ENCODE peak calls at places on chromosomes 11 and 22, in seven cellular contexts. One of them, this sample, is unnamed.
A peak's percentile ranks its signal among the peaks of the same experiment; 100 is the strongest.

GRCh38 chr22:39253427-39254070 is 8.8 kb upstream of the PDGFB start:
- DNase-seq in stimulated activated CD4-positive, alpha-beta T cell treated with anti-CD3 and anti-CD28 coated beads, Interleukin-4, amount 100 ng/mL, for 4 hours: no peak
- DNase-seq in hypothalamus: no peak
- DNase-seq in NCI-H2171 treated with DMSO at 0.1 percent for 48 hours: peak; percentile 69
- DNase-seq in ureter: peak; percentile 68
- DNase-seq in hepatocyte: peak; percentile 88
- DNase-seq in fibroblast of the conjunctiva: peak; percentile 39
- DNase-seq in this sample: peak; percentile 76

GRCh38 chr11:35553831-35554230 is 28.4 kb upstream of the PAMR1 start:
- DNase-seq in stimulated activated CD4-positive, alpha-beta T cell treated with anti-CD3 and anti-CD28 coated beads, Interleukin-4, amount 100 ng/mL, for 4 hours: no peak
- DNase-seq in hypothalamus: no peak
- DNase-seq in NCI-H2171 treated with DMSO at 0.1 percent for 48 hours: no peak
- DNase-seq in ureter: no peak
- DNase-seq in hepatocyte: no peak
- DNase-seq in fibroblast of the conjunctiva: peak; percentile 43
- DNase-seq in this sample: no peak

GRCh38 chr11:44236261-44236660 is 73.7 kb downstream of the ALX4 start:
- DNase-seq in stimulated activated CD4-positive, alpha-beta T cell treated with anti-CD3 and anti-CD28 coated beads, Interleukin-4, amount 100 ng/mL, for 4 hours: no peak
- DNase-seq in hypothalamus: no peak
- DNase-seq in NCI-H2171 treated with DMSO at 0.1 percent for 48 hours: no peak
- DNase-seq in ureter: no peak
- DNase-seq in hepatocyte: no peak
- DNase-seq in fibroblast of the conjunctiva: no peak
- DNase-seq in this sample: no peak

GRCh38 chr11:68122936-68123539 is 1.9 kb upstream of the CHKA start:
- DNase-seq in stimulated activated CD4-positive, alpha-beta T cell treated with anti-CD3 and anti-CD28 coated beads, Interleukin-4, amount 100 ng/mL, for 4 hours: no peak
- DNase-seq in hypothalamus: no peak
- DNase-seq in NCI-H2171 treated with DMSO at 0.1 percent for 48 hours: no peak
- DNase-seq in ureter: no peak
- DNase-seq in hepatocyte: peak; percentile 27
- DNase-seq in fibroblast of the conjunctiva: no peak
- DNase-seq in this sample: no peak

GRCh38 chr11:60084866-60085265 is 3.6 kb upstream of the MS4A2 start:
- DNase-seq in stimulated activated CD4-positive, alpha-beta T cell treated with anti-CD3 and anti-CD28 coated beads, Interleukin-4, amount 100 ng/mL, for 4 hours: no peak
- DNase-seq in hypothalamus: no peak
- DNase-seq in NCI-H2171 treated with DMSO at 0.1 percent for 48 hours: no peak
- DNase-seq in ureter: peak; percentile 46
- DNase-seq in hepatocyte: no peak
- DNase-seq in fibroblast of the conjunctiva: no peak
- DNase-seq in this sample: no peak

GRCh38 chr11:59810189-59810910 is at the start of gene MRPL16:
- DNase-seq in stimulated activated CD4-positive, alpha-beta T cell treated with anti-CD3 and anti-CD28 coated beads, Interleukin-4, amount 100 ng/mL, for 4 hours: peak; percentile 84
- DNase-seq in hypothalamus: peak; percentile 46
- DNase-seq in NCI-H2171 treated with DMSO at 0.1 percent for 48 hours: peak; percentile 91
- DNase-seq in ureter: peak; percentile 93
- DNase-seq in hepatocyte: peak; percentile 95
- DNase-seq in fibroblast of the conjunctiva: peak; percentile 69
- DNase-seq in this sample: peak; percentile 60

GRCh38 chr11:92050305-92050704 is 174.3 kb upstream of the FAT3 start:
- DNase-seq in stimulated activated CD4-positive, alpha-beta T cell treated with anti-CD3 and anti-CD28 coated beads, Interleukin-4, amount 100 ng/mL, for 4 hours: no peak
- DNase-seq in hypothalamus: no peak
- DNase-seq in NCI-H2171 treated with DMSO at 0.1 percent for 48 hours: no peak
- DNase-seq in ureter: no peak
- DNase-seq in hepatocyte: no peak
- DNase-seq in fibroblast of the conjunctiva: no peak
- DNase-seq in this sample: no peak

GRCh38 chr11:75820636-75821035 is 5.6 kb downstream of the UVRAG start:
- DNase-seq in stimulated activated CD4-positive, alpha-beta T cell treated with anti-CD3 and anti-CD28 coated beads, Interleukin-4, amount 100 ng/mL, for 4 hours: no peak
- DNase-seq in hypothalamus: no peak
- DNase-seq in NCI-H2171 treated with DMSO at 0.1 percent for 48 hours: no peak
- DNase-seq in ureter: no peak
- DNase-seq in hepatocyte: no peak
- DNase-seq in fibroblast of the conjunctiva: no peak
- DNase-seq in this sample: no peak

GRCh38 chr22:41525450-41526225 is 18.6 kb downstream of the POLR3H start:
- DNase-seq in stimulated activated CD4-positive, alpha-beta T cell treated with anti-CD3 and anti-CD28 coated beads, Interleukin-4, amount 100 ng/mL, for 4 hours: no peak
- DNase-seq in hypothalamus: no peak
- DNase-seq in NCI-H2171 treated with DMSO at 0.1 percent for 48 hours: no peak
- DNase-seq in ureter: no peak
- DNase-seq in hepatocyte: no peak
- DNase-seq in fibroblast of the conjunctiva: no peak
- DNase-seq in this sample: no peak

GRCh38 chr11:15145635-15146034 is 30.9 kb downstream of the INSC start:
- DNase-seq in stimulated activated CD4-positive, alpha-beta T cell treated with anti-CD3 and anti-CD28 coated beads, Interleukin-4, amount 100 ng/mL, for 4 hours: no peak
- DNase-seq in hypothalamus: no peak
- DNase-seq in NCI-H2171 treated with DMSO at 0.1 percent for 48 hours: no peak
- DNase-seq in ureter: peak; percentile 50
- DNase-seq in hepatocyte: peak; percentile 30
- DNase-seq in fibroblast of the conjunctiva: no peak
- DNase-seq in this sample: no peak

GRCh38 chr22:45155050-45155840 is 8.5 kb upstream of the NUP50 start:
- DNase-seq in stimulated activated CD4-positive, alpha-beta T cell treated with anti-CD3 and anti-CD28 coated beads, Interleukin-4, amount 100 ng/mL, for 4 hours: no peak
- DNase-seq in hypothalamus: no peak
- DNase-seq in NCI-H2171 treated with DMSO at 0.1 percent for 48 hours: peak; percentile 15
- DNase-seq in ureter: no peak
- DNase-seq in hepatocyte: no peak
- DNase-seq in fibroblast of the conjunctiva: no peak
- DNase-seq in this sample: no peak

GRCh38 chr11:125990244-125990643 is 44.4 kb downstream of the VSIG10L2 start:
- DNase-seq in stimulated activated CD4-positive, alpha-beta T cell treated with anti-CD3 and anti-CD28 coated beads, Interleukin-4, amount 100 ng/mL, for 4 hours: no peak
- DNase-seq in hypothalamus: no peak
- DNase-seq in NCI-H2171 treated with DMSO at 0.1 percent for 48 hours: peak; percentile 7
- DNase-seq in ureter: no peak
- DNase-seq in hepatocyte: no peak
- DNase-seq in fibroblast of the conjunctiva: peak; percentile 23
- DNase-seq in this sample: no peak

This sample was measured in SHP77.